ENCODE peak calls at places on chromosome 11, in four cellular contexts. Z, V, I and C are unnamed samples.

GRCh38 chr11:3123761-3124733 is 41.1 kb downstream of the OSBPL5 start:
- DNase-seq in Z (peak), V (no peak), I (peak), C (peak)

GRCh38 chr11:2266586-2267305 is 3.6 kb downstream of the ASCL2 start:
- DNase-seq in Z (no peak), V (no peak), I (no peak), C (peak)

GRCh38 chr11:77747381-77747969 is 73.0 kb downstream of the RSF1 start:
- DNase-seq in Z (no peak), V (no peak), I (no peak), C (no peak)

GRCh38 chr11:128814856-128815705 is 52.0 kb downstream of the KCNJ1 start:
- DNase-seq in Z (peak), V (peak), I (no peak), C (no peak)

GRCh38 chr11:119700536-119701346 is 28.3 kb downstream of the NECTIN1 start:
- DNase-seq in Z (no peak), V (no peak), I (peak), C (no peak)

GRCh38 chr11:2816941-2817421 is 68.6 kb downstream of the CDKN1C start:
- DNase-seq in Z (peak), V (no peak), I (peak), C (no peak)

GRCh38 chr11:65873280-65874156 is 918 bp upstream of the EFEMP2 start:
- DNase-seq in Z (peak), V (peak), I (peak), C (peak)

GRCh38 chr11:118659956-118660645 is 19.3 kb downstream of the TREH start:
- DNase-seq in Z (no peak), V (no peak), I (no peak), C (no peak)

GRCh38 chr11:105789579-105789978 is 179.7 kb downstream of the GRIA4 start:
- DNase-seq in Z (no peak), V (no peak), I (no peak), C (no peak)

GRCh38 chr11:115364892-115365291 is 139.3 kb downstream of the CADM1 start:
- DNase-seq in Z (no peak), V (no peak), I (no peak), C (peak)